ENCODE peak calls at places on chromosomes 13 and 19, in four cellular contexts. L, X, J and G are unnamed samples.

GRCh38 chr13:33441015-33441414 is 155.5 kb upstream of the STARD13 start:
- DNase-seq in X (no peak), J (no peak), L (peak; percentile 23), G (no peak)

GRCh38 chr13:108929532-108929931 is 300.1 kb downstream of the MYO16 start:
- DNase-seq in J (no peak), L (no peak), X (no peak), G (no peak)

GRCh38 chr19:55552620-55553019 is 7.3 kb upstream of the SBK3 start:
- DNase-seq in L (peak; percentile 38), J (peak; percentile 82), X (no peak), G (no peak)

GRCh38 chr13:102317593-102317992 is 84.3 kb downstream of the FGF14 start:
- DNase-seq in X (peak; percentile 46), L (peak; percentile 6), J (no peak), G (no peak)

GRCh38 chr19:56176881-56177280 is 1.1 kb downstream of the GALP start:
- DNase-seq in X (no peak), L (no peak), J (no peak), G (no peak)

GRCh38 chr19:53079313-53079924 is 23.8 kb downstream of the ZNF160 start:
- DNase-seq in J (no peak), X (no peak), L (no peak), G (no peak)

GRCh38 chr13:101453784-101454201 is 1.3 kb downstream of the ITGBL1 start:
- DNase-seq in J (no peak), L (no peak), X (no peak), G (no peak)

GRCh38 chr19:10550336-10550735 is 6.6 kb downstream of the ATG4D start:
- DNase-seq in X (no peak), J (no peak), L (no peak), G (no peak)

GRCh38 chr19:35519291-35519690 is 5.8 kb upstream of the DMKN start:
- DNase-seq in J (peak; percentile 28), X (no peak), L (peak; percentile 29), G (no peak)

GRCh38 chr19:7772752-7773291 is 9.8 kb downstream of the CLEC4M start:
- DNase-seq in J (no peak), L (no peak), X (no peak), G (no peak)

GRCh38 chr19:56112313-56112709 is 8.8 kb downstream of the ZNF787 start:
- DNase-seq in X (no peak), L (no peak), J (no peak), G (no peak)

GRCh38 chr13:98327326-98328314 is 150.6 kb upstream of the RNF113B start:
- DNase-seq in L (peak; percentile 50), X (no peak), J (peak; percentile 33), G (no peak)

GRCh38 chr19:32880607-32881006 is 11.0 kb upstream of the SLC7A9 start:
- DNase-seq in L (no peak), J (no peak), X (no peak), G (no peak)

GRCh38 chr19:32877977-32878745 is 8.6 kb upstream of the SLC7A9 start:
- DNase-seq in J (no peak), X (no peak), L (no peak), G (no peak)

GRCh38 chr19:32878988-32879387 is 9.4 kb upstream of the SLC7A9 start:
- DNase-seq in J (no peak), L (no peak), X (no peak), G (no peak)

GRCh38 chr19:32879741-32880140 is 10.2 kb upstream of the SLC7A9 start:
- DNase-seq in L (no peak), J (no peak), X (no peak), G (no peak)

GRCh38 chr19:32881766-32882165 is 12.2 kb upstream of the SLC7A9 start:
- DNase-seq in L (no peak), X (no peak), J (no peak), G (no peak)
- TF ChIP-seq CTCF in L (no peak), X (no peak), J (no peak), G (no peak)

DNA sequence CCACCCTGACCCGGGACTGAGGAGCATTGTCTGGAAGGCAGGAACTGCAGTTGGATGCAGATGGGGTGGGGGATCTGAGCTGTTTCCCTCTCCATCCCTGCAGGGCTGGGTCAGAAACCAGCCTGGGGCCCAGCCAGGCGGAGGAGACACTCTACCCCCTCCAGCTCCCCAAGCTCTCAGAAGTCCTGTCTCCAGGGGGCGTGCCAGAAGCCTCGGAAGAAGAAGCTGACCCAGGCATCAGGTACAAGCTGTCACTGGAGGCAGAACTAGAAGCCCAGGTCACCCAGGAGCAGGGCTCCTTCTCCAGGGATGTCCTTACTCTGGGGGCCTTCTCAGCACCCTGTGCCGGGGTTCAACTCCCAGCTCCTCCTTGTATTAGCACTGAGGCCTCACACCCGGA is 15.5 kb downstream of the SIX5 start:
- DNase-seq in J (no peak), L (no peak), X (no peak), G (no peak)
- TF ChIP-seq CTCF in J (no peak), L (peak; percentile 7), X (no peak), G (no peak)

GRCh38 chr19:6313398-6313969 is 19.9 kb downstream of the ACER1 start:
- DNase-seq in L (no peak), J (no peak), X (no peak), G (no peak)

DNA sequence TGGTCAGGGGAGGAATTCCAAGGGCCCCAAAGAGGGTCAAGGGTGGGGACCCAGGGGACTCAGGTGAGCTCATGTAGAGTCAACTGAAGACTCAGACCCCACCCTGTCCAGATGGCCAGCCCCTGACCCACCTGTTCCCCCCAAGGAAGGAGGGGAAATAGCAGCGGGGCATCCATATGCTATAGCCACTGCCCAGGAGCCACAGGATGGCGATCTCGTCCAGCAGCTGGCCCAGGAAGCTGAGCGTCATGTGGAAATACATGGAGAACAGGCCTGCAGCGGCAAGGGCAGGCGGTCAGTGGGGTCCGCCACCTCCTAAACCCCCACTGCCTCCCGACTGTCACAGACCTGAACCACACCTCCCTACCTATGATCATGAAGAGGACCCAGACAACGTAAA is 21.4 kb downstream of the ACER1 start:
- DNase-seq in X (no peak), L (no peak), J (no peak), G (no peak)
- TF ChIP-seq CTCF in X (no peak), L (no peak), J (peak; percentile 42), G (no peak)

GRCh38 chr13:49855930-49856329 is 63.4 kb upstream of the KPNA3 start:
- DNase-seq in L (no peak), J (no peak), X (no peak), G (no peak)
- TF ChIP-seq CTCF in L (no peak), J (no peak), X (no peak), G (no peak)

DNA sequence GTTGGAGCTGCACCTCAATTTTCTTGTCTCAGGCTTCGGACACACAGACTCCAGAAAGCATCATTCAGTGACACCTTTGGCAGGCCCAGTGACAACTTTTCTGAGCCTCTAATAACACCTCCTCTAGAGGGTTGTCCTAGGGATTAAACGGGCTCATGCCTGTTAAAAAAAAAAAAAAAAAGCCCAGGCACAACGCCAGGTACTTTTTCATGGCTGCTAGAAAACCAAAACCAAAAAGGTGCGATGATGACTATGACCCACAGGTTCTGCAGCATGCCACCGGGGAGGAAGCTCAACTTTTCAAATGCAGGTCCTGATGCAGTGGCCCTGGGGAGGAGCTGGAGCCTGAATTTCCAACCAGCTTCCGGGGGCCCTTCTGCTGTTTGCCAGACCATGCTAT is 184.2 kb downstream of the ABCC4 start:
- DNase-seq in J (no peak), X (no peak), L (no peak), G (no peak)
- TF ChIP-seq CTCF in J (no peak), X (no peak), L (no peak), G (no peak)

GRCh38 chr19:38684862-38685665 is 37.6 kb downstream of the ACTN4 start:
- DNase-seq in J (no peak), L (no peak), X (no peak), G (no peak)

GRCh38 chr19:38687837-38688378 is 40.5 kb downstream of the ACTN4 start:
- DNase-seq in X (no peak), J (no peak), L (no peak), G (no peak)

GRCh38 chr19:38686530-38686888 is 39.1 kb downstream of the ACTN4 start:
- DNase-seq in L (no peak), J (no peak), X (no peak), G (no peak)

GRCh38 chr19:38684078-38684861 is 36.8 kb downstream of the ACTN4 start:
- DNase-seq in J (peak; percentile 69), L (peak; percentile 90), X (peak; percentile 67), G (no peak)

DNA sequence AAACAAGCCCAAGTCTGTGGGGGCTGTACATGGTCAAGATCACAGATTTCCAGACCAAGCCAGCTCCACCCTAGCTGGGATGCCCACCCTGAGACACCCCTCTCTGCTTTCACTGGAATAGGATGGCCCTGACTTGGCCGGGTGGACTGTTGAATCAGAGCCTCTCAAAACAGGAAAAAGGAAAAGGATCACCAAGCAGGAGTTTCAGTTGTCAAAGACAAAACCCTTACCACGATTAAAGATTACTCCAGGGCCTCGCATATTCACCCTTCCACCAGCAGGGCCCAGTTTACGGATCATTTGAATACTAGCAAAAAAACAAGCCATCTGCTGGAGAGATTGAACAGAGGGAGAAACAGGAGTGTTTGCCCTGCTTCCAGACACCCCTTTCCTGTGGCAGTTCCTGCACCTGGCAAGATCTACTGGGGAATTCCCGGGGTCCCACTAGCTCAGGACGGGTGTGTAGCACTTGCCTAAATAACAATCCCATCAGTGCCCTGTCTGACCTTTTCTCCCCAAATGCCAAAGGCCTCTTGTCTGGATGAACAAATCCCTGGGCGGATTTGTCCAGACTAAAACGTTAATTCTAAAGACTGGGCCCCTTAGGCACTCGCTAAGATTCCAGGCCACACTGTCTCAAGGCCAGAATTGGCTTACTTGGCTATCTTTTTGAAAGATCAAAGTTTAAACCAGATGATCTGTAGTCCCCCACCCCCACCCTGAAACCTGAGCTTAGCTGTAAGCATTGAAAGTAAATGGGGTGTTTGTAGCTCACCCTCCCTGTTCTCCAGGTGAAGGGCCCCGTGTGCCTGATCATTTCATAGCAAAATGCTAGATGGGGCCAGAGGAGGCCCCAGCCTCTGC is 38.4 kb downstream of the ACTN4 start:
- DNase-seq in J (no peak), X (no peak), L (peak; percentile 65), G (no peak)
- TF ChIP-seq CTCF in J (peak; percentile 64), X (no peak), L (peak; percentile 22), G (peak; percentile 17)

DNA sequence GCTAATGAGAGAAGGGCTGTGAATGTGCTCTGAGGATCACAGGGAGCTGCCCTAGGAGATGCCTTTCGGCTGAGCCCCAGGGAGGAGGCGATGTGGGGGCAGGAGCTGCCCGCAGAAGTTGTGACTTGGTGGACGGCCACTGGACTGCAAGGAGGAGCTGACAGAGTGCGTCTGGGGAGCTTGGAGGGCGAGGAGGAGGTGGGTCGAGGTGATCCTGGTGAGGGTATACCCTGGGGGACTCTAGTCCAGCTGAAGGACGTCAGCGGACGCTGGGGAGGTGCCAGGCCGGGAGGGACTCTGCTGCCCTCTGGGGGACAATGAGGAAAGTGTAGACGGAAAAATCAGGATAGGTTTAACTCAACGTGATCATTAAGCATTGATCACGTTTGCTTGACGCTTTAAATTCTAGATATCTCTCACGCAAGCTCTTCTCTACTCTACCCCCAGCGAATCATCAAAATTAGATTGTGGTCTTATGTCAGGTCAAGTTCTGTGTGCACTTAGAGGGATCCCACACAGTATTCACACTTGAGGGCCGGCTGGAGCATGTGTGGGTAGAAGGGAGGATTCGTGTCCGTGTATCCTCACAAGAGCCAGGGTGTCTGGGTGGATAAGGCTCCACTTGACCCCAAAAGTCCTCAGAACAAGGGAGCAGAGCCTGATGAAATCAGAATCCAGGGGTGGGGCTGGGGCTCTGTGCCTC is 3.3 kb upstream of the CEACAM7 start:
- DNase-seq in J (no peak), L (no peak), X (no peak), G (no peak)
- TF ChIP-seq CTCF in J (peak; percentile 64), L (no peak), X (no peak), G (peak; percentile 52)

GRCh38 chr19:17555929-17556813 is 722 bp downstream of the COLGALT1 start:
- DNase-seq in L (peak; percentile 68), X (peak; percentile 49), J (no peak), G (no peak)
- TF ChIP-seq CTCF in L (no peak), X (no peak), J (no peak), G (no peak)